ENCODE peak calls at places on chromosomes 5 and 9, in nine cellular contexts. P is occipital lobe, Z is pons, E is GM04503, D is A673, F is SW480, X is PC-3, Q is amniotic stem cell, M is T follicular helper cell. W is an unnamed sample.

GRCh38 chr5:154498597-154499393 is 20.8 kb upstream of the HAND1 start:
- DNase-seq in P (no peak), Z (no peak), E (no peak), D (no peak), F (no peak), X (no peak), Q (no peak), M (no peak), W (no peak)

GRCh38 chr5:36398137-36398536 is 96.4 kb upstream of the RANBP3L start:
- DNase-seq in P (no peak), Z (peak; percentile 47), E (no peak), D (peak; percentile 72), F (peak; percentile 35), X (peak; percentile 49), Q (no peak), M (no peak), W (no peak)

GRCh38 chr5:149471406-149472183 is 79.6 kb downstream of the CSNK1A1 start:
- DNase-seq in P (no peak), Z (no peak), E (no peak), D (no peak), F (no peak), X (peak; percentile 65), Q (no peak), M (no peak), W (no peak)

GRCh38 chr9:133917407-133917806 is 74.7 kb downstream of the VAV2 start:
- DNase-seq in P (no peak), Z (no peak), E (no peak), D (no peak), F (no peak), X (no peak), Q (no peak), M (no peak), W (no peak)

GRCh38 chr9:130058887-130059286 is 5.2 kb downstream of the GPR107 start:
- DNase-seq in P (no peak), Z (no peak), E (no peak), D (no peak), F (no peak), X (no peak), Q (no peak), M (no peak), W (no peak)

GRCh38 chr5:83913593-83913992 is 192.9 kb upstream of the HAPLN1 start:
- DNase-seq in P (no peak), Z (no peak), E (no peak), D (no peak), F (no peak), X (no peak), Q (no peak), M (no peak), W (no peak)

GRCh38 chr5:5128766-5129165 is 11.4 kb upstream of the ADAMTS16 start:
- DNase-seq in P (no peak), Z (no peak), E (no peak), D (no peak), F (no peak), X (no peak), Q (no peak), M (no peak), W (no peak)

GRCh38 chr9:33032292-33032691 is 7.2 kb downstream of the DNAJA1 start:
- DNase-seq in P (no peak), Z (no peak), E (no peak), D (no peak), F (no peak), X (no peak), Q (no peak), M (no peak), W (no peak)

GRCh38 chr9:5557606-5558587 is 47.6 kb downstream of the PDCD1LG2 start:
- DNase-seq in P (no peak), Z (peak; percentile 27), E (no peak), D (peak; percentile 28), F (no peak), X (no peak), Q (no peak), M (peak; percentile 39), W (no peak)

GRCh38 chr5:174764309-174764708 is 39.9 kb downstream of the MSX2 start:
- DNase-seq in P (no peak), Z (no peak), E (no peak), D (no peak), F (peak; percentile 47), X (no peak), Q (no peak), M (no peak), W (no peak)

GRCh38 chr9:106613250-106613737 is 249.7 kb upstream of the ZNF462 start:
- DNase-seq in P (no peak), Z (no peak), E (no peak), D (no peak), F (no peak), X (no peak), Q (no peak), M (no peak), W (no peak)

GRCh38 chr9:77218612-77219011 is 41.3 kb downstream of the VPS13A start:
- DNase-seq in P (no peak), Z (no peak), E (peak; percentile 36), D (peak; percentile 63), F (no peak), X (peak; percentile 36), Q (no peak), M (no peak), W (peak; percentile 37)

GRCh38 chr9:107438211-107439030 is 51.1 kb downstream of the KLF4 start:
- DNase-seq in P (no peak), Z (no peak), E (no peak), D (no peak), F (peak; percentile 13), X (peak; percentile 7), Q (no peak), M (no peak), W (no peak)

GRCh38 chr9:10479172-10479571 is 133.6 kb downstream of the PTPRD start:
- DNase-seq in P (no peak), Z (no peak), E (no peak), D (peak; percentile 24), F (no peak), X (peak; percentile 17), Q (no peak), M (no peak), W (no peak)

GRCh38 chr5:4017076-4017803 is 421.6 kb downstream of the IRX1 start:
- DNase-seq in P (no peak), Z (no peak), E (no peak), D (no peak), F (no peak), X (no peak), Q (no peak), M (no peak), W (no peak)